ENCODE peak calls at places on chromosomes 7 and 10, in nine cellular contexts. P is naive B cell; X is pancreas; Q is stimulated activated naive CD8-positive, alpha-beta T cell treated with anti-CD3 and anti-CD28 coated beads, Interleukin-15, amount 100 ng/mL, for 72 hours; J is left lung; Y is foreskin keratinocyte; Z is naive thymus-derived CD8-positive, alpha-beta T cell; A is lower lobe of right lung; W is T-helper 17 cell. N is an unnamed sample.

GRCh38 chr10:71259815-71260501 is 47.6 kb downstream of the UNC5B start:
- ATAC-seq in Q (no peak), W (no peak), Z (no peak), A (peak), J (peak), P (no peak), Y (no peak), X (no peak), N (no peak)

GRCh38 chr10:91944880-91945630 is 21.5 kb downstream of the BTAF1 start:
- ATAC-seq in Y (peak), Z (no peak), A (no peak), X (no peak), J (no peak), Q (peak), P (no peak), W (peak), N (peak)

GRCh38 chr10:98273454-98273850 is 5.5 kb upstream of the LOXL4 start:
- ATAC-seq in Y (no peak), W (no peak), A (no peak), X (no peak), Z (no peak), P (no peak), J (no peak), Q (no peak), N (no peak)

GRCh38 chr10:22834471-22834870 is 93.4 kb upstream of the ARMC3 start:
- ATAC-seq in X (no peak), P (no peak), Y (no peak), Z (no peak), A (no peak), W (no peak), Q (no peak), J (no peak), N (no peak)

GRCh38 chr10:60123172-60123571 is 216.8 kb upstream of the CCDC6 start:
- ATAC-seq in Q (no peak), J (peak), X (peak), P (no peak), Z (no peak), W (no peak), A (peak), Y (peak), N (no peak)

GRCh38 chr7:26367219-26367711 is 75.6 kb downstream of the SNX10 start:
- ATAC-seq in Q (no peak), X (peak), W (no peak), P (no peak), J (no peak), A (no peak), Z (no peak), Y (no peak), N (no peak)

GRCh38 chr10:91194497-91195179 is 25.8 kb upstream of the PCGF5 start:
- ATAC-seq in Q (peak), A (no peak), X (no peak), P (no peak), W (no peak), Z (no peak), Y (no peak), J (peak), N (no peak)

GRCh38 chr10:130141878-130142277 is 5.7 kb downstream of the GLRX3 start:
- ATAC-seq in Z (peak), P (peak), Y (peak), J (no peak), Q (peak), A (no peak), W (peak), X (no peak), N (peak)

GRCh38 chr10:12500406-12501303 is 151.3 kb downstream of the CAMK1D start:
- ATAC-seq in Q (no peak), J (no peak), Z (no peak), Y (no peak), W (no peak), X (peak), A (peak), P (peak), N (no peak)

GRCh38 chr7:20327047-20327446 is 3.7 kb upstream of the ITGB8 start:
- ATAC-seq in Q (no peak), X (no peak), J (no peak), P (no peak), Z (no peak), A (no peak), Y (no peak), W (no peak), N (no peak)

GRCh38 chr7:41133700-41134099 is 569.2 kb downstream of the INHBA start:
- ATAC-seq in P (no peak), Z (no peak), X (no peak), J (no peak), Y (no peak), Q (no peak), A (no peak), W (no peak), N (no peak)

GRCh38 chr7:5417106-5418071 is 6.2 kb downstream of the TNRC18 start:
- ATAC-seq in X (no peak), Y (no peak), Z (no peak), P (no peak), A (peak), W (no peak), J (peak), Q (no peak), N (no peak)

GRCh38 chr10:127907411-127908105 is 655 bp downstream of the PTPRE start:
- ATAC-seq in J (peak), P (peak), X (peak), W (peak), Q (peak), Z (peak), A (peak), Y (no peak), N (peak)

GRCh38 chr10:105729428-105729827 is 1088.3 kb downstream of the SORCS3 start:
- ATAC-seq in W (no peak), X (no peak), A (peak), P (no peak), Q (no peak), J (peak), Z (no peak), Y (no peak), N (no peak)

N was measured in stimulated activated memory B cell treated with anti-CD40 and anti-IgM and Interleukin-4, amounts not matched to agents 10 μg/mL and 1 μg/mL and 100 μg/mL, for 72 hours.